ENCODE peak calls at places on chromosome 21, in four cellular contexts. One of them, this sample, is unnamed.

GRCh38 chr21:42145569-42146250 is 73.2 kb upstream of the ABCG1 start:
- DNase-seq in neural crest cell: peak
- DNase-seq in AG09319: peak
- DNase-seq in cardiac fibroblast: peak
- DNase-seq in this sample: peak

GRCh38 chr21:33640697-33641338 is 723 bp downstream of the CRYZL1 start:
- DNase-seq in neural crest cell: no peak
- DNase-seq in AG09319: no peak
- DNase-seq in cardiac fibroblast: peak
- DNase-seq in this sample: no peak

GRCh38 chr21:41507521-41508414 is at the start of gene TMPRSS2:
- DNase-seq in neural crest cell: no peak
- DNase-seq in AG09319: no peak
- DNase-seq in cardiac fibroblast: no peak
- DNase-seq in this sample: no peak

GRCh38 chr21:42983102-42983501 is 8.7 kb downstream of the PKNOX1 start:
- DNase-seq in neural crest cell: no peak
- DNase-seq in AG09319: no peak
- DNase-seq in cardiac fibroblast: no peak
- DNase-seq in this sample: no peak

GRCh38 chr21:46424062-46424591 is 34.6 kb upstream of the DIP2A start:
- DNase-seq in neural crest cell: no peak
- DNase-seq in AG09319: no peak
- DNase-seq in cardiac fibroblast: no peak
- DNase-seq in this sample: no peak

GRCh38 chr21:20004353-20004752 is 993.9 kb upstream of the NCAM2 start:
- DNase-seq in neural crest cell: no peak
- DNase-seq in AG09319: no peak
- DNase-seq in cardiac fibroblast: peak
- DNase-seq in this sample: no peak

GRCh38 chr21:29125199-29125598 is 5.2 kb upstream of the MAP3K7CL start:
- DNase-seq in neural crest cell: no peak
- DNase-seq in AG09319: no peak
- DNase-seq in cardiac fibroblast: no peak
- DNase-seq in this sample: no peak

GRCh38 chr21:41222247-41223068 is 54.5 kb downstream of the BACE2 start:
- DNase-seq in neural crest cell: no peak
- DNase-seq in AG09319: no peak
- DNase-seq in cardiac fibroblast: no peak
- DNase-seq in this sample: no peak

GRCh38 chr21:46624050-46624449 is 11.4 kb upstream of the PRMT2 start:
- DNase-seq in neural crest cell: no peak
- DNase-seq in AG09319: no peak
- DNase-seq in cardiac fibroblast: no peak
- DNase-seq in this sample: no peak

GRCh38 chr21:37204580-37204979 is 62.6 kb downstream of the VPS26C start:
- DNase-seq in neural crest cell: no peak
- DNase-seq in AG09319: no peak
- DNase-seq in cardiac fibroblast: no peak
- DNase-seq in this sample: no peak

GRCh38 chr21:46071082-46071481 is 26.8 kb upstream of the COL6A2 start:
- DNase-seq in neural crest cell: no peak
- DNase-seq in AG09319: no peak
- DNase-seq in cardiac fibroblast: no peak
- DNase-seq in this sample: no peak

GRCh38 chr21:15742052-15742451 is 12.3 kb downstream of the USP25 start:
- DNase-seq in neural crest cell: no peak
- DNase-seq in AG09319: no peak
- DNase-seq in cardiac fibroblast: no peak
- DNase-seq in this sample: no peak

GRCh38 chr21:14273736-14274538 is 58.0 kb downstream of the RBM11 start:
- DNase-seq in neural crest cell: no peak
- DNase-seq in AG09319: no peak
- DNase-seq in cardiac fibroblast: no peak
- DNase-seq in this sample: no peak

GRCh38 chr21:15224346-15225086 is 159.7 kb upstream of the NRIP1 start:
- DNase-seq in neural crest cell: no peak
- DNase-seq in AG09319: peak
- DNase-seq in cardiac fibroblast: peak
- DNase-seq in this sample: peak

GRCh38 chr21:29654203-29654602 is 285.6 kb downstream of the GRIK1 start:
- DNase-seq in neural crest cell: no peak
- DNase-seq in AG09319: no peak
- DNase-seq in cardiac fibroblast: no peak
- DNase-seq in this sample: no peak

GRCh38 chr21:41425954-41426655 is at the start of gene MX1:
- DNase-seq in neural crest cell: no peak
- DNase-seq in AG09319: peak
- DNase-seq in cardiac fibroblast: peak
- DNase-seq in this sample: no peak

GRCh38 chr21:45993210-45994085 is 11.9 kb downstream of the COL6A1 start:
- DNase-seq in neural crest cell: no peak
- DNase-seq in AG09319: no peak
- DNase-seq in cardiac fibroblast: no peak
- DNase-seq in this sample: no peak

GRCh38 chr21:46078322-46078981 is 19.5 kb upstream of the COL6A2 start:
- DNase-seq in neural crest cell: no peak
- DNase-seq in AG09319: no peak
- DNase-seq in cardiac fibroblast: no peak
- DNase-seq in this sample: no peak

GRCh38 chr21:14206222-14206621 is 4.5 kb downstream of the LIPI start:
- DNase-seq in neural crest cell: no peak
- DNase-seq in AG09319: no peak
- DNase-seq in cardiac fibroblast: no peak
- DNase-seq in this sample: no peak

GRCh38 chr21:29390778-29391177 is 92.1 kb downstream of the BACH1 start:
- DNase-seq in neural crest cell: no peak
- DNase-seq in AG09319: no peak
- DNase-seq in cardiac fibroblast: no peak
- DNase-seq in this sample: no peak

GRCh38 chr21:41428847-41429246 is 2.8 kb downstream of the MX1 start:
- DNase-seq in neural crest cell: no peak
- DNase-seq in AG09319: no peak
- DNase-seq in cardiac fibroblast: no peak
- DNase-seq in this sample: no peak

GRCh38 chr21:33414068-33414467 is 10.9 kb downstream of the IFNGR2 start:
- DNase-seq in neural crest cell: no peak
- DNase-seq in AG09319: no peak
- DNase-seq in cardiac fibroblast: no peak
- DNase-seq in this sample: no peak

GRCh38 chr21:15037095-15037730 is 27.6 kb downstream of the NRIP1 start:
- DNase-seq in neural crest cell: no peak
- DNase-seq in AG09319: no peak
- DNase-seq in cardiac fibroblast: no peak
- DNase-seq in this sample: no peak

GRCh38 chr21:37463083-37463780 is 96.7 kb downstream of the DYRK1A start:
- DNase-seq in neural crest cell: no peak
- DNase-seq in AG09319: no peak
- DNase-seq in cardiac fibroblast: peak
- DNase-seq in this sample: peak

GRCh38 chr21:14538477-14538876 is 7.6 kb downstream of the SAMSN1 start:
- DNase-seq in neural crest cell: no peak
- DNase-seq in AG09319: no peak
- DNase-seq in cardiac fibroblast: no peak
- DNase-seq in this sample: no peak

GRCh38 chr21:18228060-18228739 is 16.4 kb upstream of the CHODL start:
- DNase-seq in neural crest cell: no peak
- DNase-seq in AG09319: no peak
- DNase-seq in cardiac fibroblast: no peak
- DNase-seq in this sample: no peak

GRCh38 chr21:28737671-28738279 is 254.9 kb downstream of the LTN1 start:
- DNase-seq in neural crest cell: no peak
- DNase-seq in AG09319: no peak
- DNase-seq in cardiac fibroblast: peak
- DNase-seq in this sample: peak

GRCh38 chr21:15062566-15062965 is 2.2 kb downstream of the NRIP1 start:
- DNase-seq in neural crest cell: no peak
- DNase-seq in AG09319: no peak
- DNase-seq in cardiac fibroblast: peak
- DNase-seq in this sample: peak

GRCh38 chr21:31986035-31986856 is 113.4 kb downstream of the HUNK start:
- DNase-seq in neural crest cell: no peak
- DNase-seq in AG09319: no peak
- DNase-seq in cardiac fibroblast: no peak
- DNase-seq in this sample: no peak

GRCh38 chr21:31985398-31985797 is 112.6 kb downstream of the HUNK start:
- DNase-seq in neural crest cell: no peak
- DNase-seq in AG09319: no peak
- DNase-seq in cardiac fibroblast: no peak
- DNase-seq in this sample: no peak

GRCh38 chr21:31987696-31988095 is 114.9 kb downstream of the HUNK start:
- DNase-seq in neural crest cell: no peak
- DNase-seq in AG09319: no peak
- DNase-seq in cardiac fibroblast: no peak
- DNase-seq in this sample: no peak

GRCh38 chr21:31977816-31978215 is 105.0 kb downstream of the HUNK start:
- DNase-seq in neural crest cell: no peak
- DNase-seq in AG09319: no peak
- DNase-seq in cardiac fibroblast: no peak
- DNase-seq in this sample: no peak

GRCh38 chr21:31983120-31983519 is 110.3 kb downstream of the HUNK start:
- DNase-seq in neural crest cell: no peak
- DNase-seq in AG09319: no peak
- DNase-seq in cardiac fibroblast: no peak
- DNase-seq in this sample: no peak
- TF ChIP-seq CTCF in neural crest cell: no peak
- TF ChIP-seq CTCF in AG09319: no peak
- TF ChIP-seq CTCF in cardiac fibroblast: no peak
- TF ChIP-seq CTCF in this sample: no peak

GRCh38 chr21:39318091-39318959 is 4.9 kb upstream of the BRWD1 start:
- DNase-seq in neural crest cell: no peak
- DNase-seq in AG09319: no peak
- DNase-seq in cardiac fibroblast: peak
- DNase-seq in this sample: no peak

GRCh38 chr21:39315603-39316002 is 2.2 kb upstream of the BRWD1 start:
- DNase-seq in neural crest cell: no peak
- DNase-seq in AG09319: no peak
- DNase-seq in cardiac fibroblast: no peak
- DNase-seq in this sample: no peak

GRCh38 chr21:39316729-39317128 is 3.3 kb upstream of the BRWD1 start:
- DNase-seq in neural crest cell: no peak
- DNase-seq in AG09319: no peak
- DNase-seq in cardiac fibroblast: no peak
- DNase-seq in this sample: no peak

GRCh38 chr21:39316062-39316461 is 2.6 kb upstream of the BRWD1 start:
- DNase-seq in neural crest cell: no peak
- DNase-seq in AG09319: no peak
- DNase-seq in cardiac fibroblast: no peak
- DNase-seq in this sample: peak

DNA sequence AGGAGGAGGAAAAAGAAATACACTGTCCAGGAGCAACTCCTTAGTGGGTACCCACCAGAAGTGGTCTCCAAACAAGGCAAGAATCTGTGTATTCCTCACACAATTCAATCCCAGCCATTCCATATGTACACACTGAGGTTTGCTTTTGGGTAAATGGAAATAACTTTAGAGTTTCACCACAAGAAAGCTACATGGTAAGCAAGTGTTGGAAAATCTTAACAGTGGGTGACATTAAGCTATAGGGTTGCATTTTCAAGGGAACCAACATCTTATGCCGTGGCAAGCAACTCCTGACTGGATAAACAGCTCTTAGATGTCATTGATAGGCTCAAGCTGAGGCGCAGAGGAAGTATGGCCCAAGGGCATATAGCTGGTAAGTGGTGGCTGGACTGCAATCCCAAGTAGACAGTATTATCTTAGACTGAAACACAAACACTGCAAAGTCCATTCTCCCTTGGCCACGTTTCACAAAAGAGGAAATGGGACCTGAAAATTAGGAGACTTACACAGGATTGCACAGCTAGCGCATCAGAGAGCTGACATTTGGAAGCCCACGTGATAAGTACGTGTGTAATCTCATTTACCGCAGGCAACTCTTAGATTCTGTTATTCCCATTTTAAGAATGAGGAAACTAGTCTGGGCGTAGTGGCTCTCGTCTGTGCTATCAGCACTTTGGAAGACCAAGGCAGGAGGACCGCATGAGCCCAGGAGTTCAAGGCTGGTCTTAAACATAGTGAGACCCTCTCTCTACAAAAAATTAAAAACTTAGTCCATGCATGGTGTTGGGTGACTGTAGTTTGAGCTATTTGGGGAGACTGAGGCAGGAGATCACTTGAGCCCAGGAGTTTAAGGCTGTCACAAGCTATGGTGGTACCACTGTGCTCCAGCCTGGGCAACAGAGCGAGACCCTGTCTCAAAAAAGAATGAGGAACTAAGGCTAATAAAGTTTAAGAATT is 4.0 kb upstream of the BRWD1 start:
- DNase-seq in neural crest cell: no peak
- DNase-seq in AG09319: no peak
- DNase-seq in cardiac fibroblast: no peak
- DNase-seq in this sample: no peak
- TF ChIP-seq CTCF in neural crest cell: no peak
- TF ChIP-seq CTCF in AG09319: no peak
- TF ChIP-seq CTCF in cardiac fibroblast: no peak
- TF ChIP-seq CTCF in this sample: no peak

DNA sequence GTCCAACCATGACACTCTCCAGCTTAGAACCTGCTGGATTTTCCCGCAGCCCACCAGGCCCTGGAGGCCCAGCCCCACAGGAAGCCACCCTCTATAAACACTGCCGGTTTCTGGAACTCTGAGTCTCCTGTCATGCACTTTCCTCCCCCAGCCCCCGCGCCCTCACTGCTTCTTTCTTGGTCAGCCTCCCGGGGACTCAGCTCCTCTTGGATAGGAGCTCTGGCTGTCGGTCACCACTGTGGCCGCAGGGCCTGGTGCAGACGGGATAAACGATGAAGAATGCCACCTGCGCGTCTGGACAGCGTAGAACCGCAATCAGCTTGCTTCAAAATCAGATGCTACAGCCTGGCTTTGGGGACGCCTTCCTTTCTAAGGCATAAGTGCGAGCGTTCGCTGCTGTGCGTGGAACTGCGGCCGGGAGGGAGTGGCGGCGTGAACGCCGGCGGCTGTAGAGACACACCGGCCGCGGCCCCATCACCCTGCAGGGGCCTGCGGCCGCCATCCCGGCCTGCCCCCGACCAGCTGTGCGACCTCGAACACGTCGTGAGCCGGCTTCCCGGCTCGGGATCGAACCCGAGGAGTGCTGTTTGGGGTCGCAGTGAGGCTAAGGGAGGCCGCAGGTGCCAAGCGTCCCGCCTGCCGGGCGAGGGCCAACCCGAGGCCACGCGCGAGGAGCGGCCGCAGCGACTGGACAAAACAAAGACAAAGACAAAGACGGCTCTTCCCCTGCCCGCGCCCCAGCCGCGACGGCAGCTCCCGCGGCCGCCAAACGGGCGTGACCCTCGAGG is 728 bp downstream of the PTTG1IP start:
- DNase-seq in neural crest cell: no peak
- DNase-seq in AG09319: no peak
- DNase-seq in cardiac fibroblast: peak
- DNase-seq in this sample: peak
- TF ChIP-seq CTCF in neural crest cell: no peak
- TF ChIP-seq CTCF in AG09319: no peak
- TF ChIP-seq CTCF in cardiac fibroblast: no peak
- TF ChIP-seq CTCF in this sample: no peak

GRCh38 chr21:23936224-23936623 is 1671.1 kb downstream of the MRPL39 start:
- DNase-seq in neural crest cell: no peak
- DNase-seq in AG09319: no peak
- DNase-seq in cardiac fibroblast: peak
- DNase-seq in this sample: no peak
- TF ChIP-seq CTCF in neural crest cell: peak
- TF ChIP-seq CTCF in AG09319: peak
- TF ChIP-seq CTCF in cardiac fibroblast: peak
- TF ChIP-seq CTCF in this sample: no peak

This sample was measured in HFFc6.